ENCODE peak calls at places on chromosomes 2 and 18, in four cellular contexts. One of them, this sample, is unnamed.

GRCh38 chr2:172282944-172283343 is 144.4 kb upstream of the ITGA6 start:
- DNase-seq in SK-N-SH: no peak
- DNase-seq in left ventricle myocardium inferior: no peak
- DNase-seq in suprapubic skin: no peak
- DNase-seq in this sample: no peak

GRCh38 chr2:240566203-240567136 is 1.8 kb upstream of the RNPEPL1 start:
- DNase-seq in suprapubic skin: peak
- DNase-seq in SK-N-SH: peak
- DNase-seq in left ventricle myocardium inferior: peak
- DNase-seq in this sample: peak

GRCh38 chr2:131042161-131042775 is 51.0 kb downstream of the FAM168B start:
- DNase-seq in suprapubic skin: peak
- DNase-seq in SK-N-SH: peak
- DNase-seq in left ventricle myocardium inferior: no peak
- DNase-seq in this sample: no peak

GRCh38 chr2:67997528-67998267 is 65.1 kb downstream of the C1D start:
- DNase-seq in SK-N-SH: no peak
- DNase-seq in suprapubic skin: no peak
- DNase-seq in left ventricle myocardium inferior: no peak
- DNase-seq in this sample: no peak

GRCh38 chr2:214730248-214730647 is 79.2 kb downstream of the BARD1 start:
- DNase-seq in suprapubic skin: no peak
- DNase-seq in SK-N-SH: no peak
- DNase-seq in left ventricle myocardium inferior: no peak
- DNase-seq in this sample: no peak

GRCh38 chr2:105397959-105398521 is 811 bp downstream of the FHL2 start:
- DNase-seq in SK-N-SH: no peak
- DNase-seq in suprapubic skin: no peak
- DNase-seq in left ventricle myocardium inferior: no peak
- DNase-seq in this sample: no peak

GRCh38 chr18:60020107-60020925 is 120.5 kb downstream of the PMAIP1 start:
- DNase-seq in suprapubic skin: no peak
- DNase-seq in SK-N-SH: no peak
- DNase-seq in left ventricle myocardium inferior: no peak
- DNase-seq in this sample: no peak

GRCh38 chr2:160224060-160224459 is 24.0 kb upstream of the ITGB6 start:
- DNase-seq in suprapubic skin: no peak
- DNase-seq in left ventricle myocardium inferior: no peak
- DNase-seq in SK-N-SH: no peak
- DNase-seq in this sample: no peak

GRCh38 chr2:45839388-45840251 is 188.1 kb downstream of the PRKCE start:
- DNase-seq in suprapubic skin: no peak
- DNase-seq in SK-N-SH: peak
- DNase-seq in left ventricle myocardium inferior: no peak
- DNase-seq in this sample: no peak

GRCh38 chr18:56973487-56973886 is 173.4 kb upstream of the BOD1L2 start:
- DNase-seq in SK-N-SH: no peak
- DNase-seq in suprapubic skin: no peak
- DNase-seq in left ventricle myocardium inferior: no peak
- DNase-seq in this sample: no peak

GRCh38 chr18:51651761-51652160 is 454.3 kb upstream of the MEX3C start:
- DNase-seq in suprapubic skin: no peak
- DNase-seq in left ventricle myocardium inferior: no peak
- DNase-seq in SK-N-SH: no peak
- DNase-seq in this sample: no peak

GRCh38 chr2:209872675-209873074 is 101.0 kb downstream of the UNC80 start:
- DNase-seq in left ventricle myocardium inferior: peak
- DNase-seq in SK-N-SH: no peak
- DNase-seq in suprapubic skin: no peak
- DNase-seq in this sample: peak

GRCh38 chr2:226057914-226058313 is 658.4 kb downstream of the NYAP2 start:
- DNase-seq in left ventricle myocardium inferior: no peak
- DNase-seq in SK-N-SH: no peak
- DNase-seq in suprapubic skin: no peak
- DNase-seq in this sample: no peak

GRCh38 chr18:4403836-4404235 is 51.3 kb downstream of the DLGAP1 start:
- DNase-seq in SK-N-SH: no peak
- DNase-seq in left ventricle myocardium inferior: no peak
- DNase-seq in suprapubic skin: no peak
- DNase-seq in this sample: no peak

GRCh38 chr18:24189664-24190346 is 50.9 kb downstream of the CABYR start:
- DNase-seq in SK-N-SH: no peak
- DNase-seq in suprapubic skin: no peak
- DNase-seq in left ventricle myocardium inferior: no peak
- DNase-seq in this sample: no peak

GRCh38 chr18:59918320-59918755 is 18.5 kb downstream of the PMAIP1 start:
- DNase-seq in left ventricle myocardium inferior: peak
- DNase-seq in suprapubic skin: no peak
- DNase-seq in SK-N-SH: peak
- DNase-seq in this sample: no peak

GRCh38 chr2:38214209-38214717 is 138.3 kb upstream of the CYP1B1 start:
- DNase-seq in suprapubic skin: no peak
- DNase-seq in SK-N-SH: no peak
- DNase-seq in left ventricle myocardium inferior: no peak
- DNase-seq in this sample: no peak

GRCh38 chr2:63789318-63790051 is 52.2 kb upstream of the UGP2 start:
- DNase-seq in left ventricle myocardium inferior: no peak
- DNase-seq in SK-N-SH: no peak
- DNase-seq in suprapubic skin: no peak
- DNase-seq in this sample: no peak

GRCh38 chr18:78676622-78677482 is 302.8 kb upstream of the SALL3 start:
- DNase-seq in left ventricle myocardium inferior: no peak
- DNase-seq in suprapubic skin: no peak
- DNase-seq in SK-N-SH: no peak
- DNase-seq in this sample: no peak

GRCh38 chr2:180124273-180124881 is 117.3 kb upstream of the CWC22 start:
- DNase-seq in suprapubic skin: no peak
- DNase-seq in SK-N-SH: peak
- DNase-seq in left ventricle myocardium inferior: no peak
- DNase-seq in this sample: no peak

GRCh38 chr18:40066368-40066767 is 1888.7 kb upstream of the PIK3C3 start:
- DNase-seq in left ventricle myocardium inferior: no peak
- DNase-seq in suprapubic skin: no peak
- DNase-seq in SK-N-SH: no peak
- DNase-seq in this sample: no peak

GRCh38 chr2:186879312-186879711 is 30.3 kb upstream of the ZSWIM2 start:
- DNase-seq in left ventricle myocardium inferior: no peak
- DNase-seq in SK-N-SH: no peak
- DNase-seq in suprapubic skin: no peak
- DNase-seq in this sample: no peak

GRCh38 chr18:11747731-11748130 is 58.7 kb downstream of the GNAL start:
- DNase-seq in SK-N-SH: peak
- DNase-seq in left ventricle myocardium inferior: no peak
- DNase-seq in suprapubic skin: no peak
- DNase-seq in this sample: no peak

GRCh38 chr2:238963164-238963969 is 115.5 kb downstream of the TWIST2 start:
- DNase-seq in left ventricle myocardium inferior: no peak
- DNase-seq in suprapubic skin: no peak
- DNase-seq in SK-N-SH: no peak
- DNase-seq in this sample: no peak

GRCh38 chr2:170396799-170397459 is 219.0 kb downstream of the MYO3B start:
- DNase-seq in left ventricle myocardium inferior: no peak
- DNase-seq in SK-N-SH: peak
- DNase-seq in suprapubic skin: no peak
- DNase-seq in this sample: no peak

GRCh38 chr2:9972621-9973445 is 21.3 kb downstream of the GRHL1 start:
- DNase-seq in SK-N-SH: no peak
- DNase-seq in left ventricle myocardium inferior: no peak
- DNase-seq in suprapubic skin: peak
- DNase-seq in this sample: no peak

GRCh38 chr2:218995561-218995960 is 2.3 kb upstream of the CRYBA2 start:
- DNase-seq in suprapubic skin: no peak
- DNase-seq in left ventricle myocardium inferior: no peak
- DNase-seq in SK-N-SH: no peak
- DNase-seq in this sample: no peak

GRCh38 chr2:50335433-50335832 is 696.5 kb downstream of the NRXN1 start:
- DNase-seq in suprapubic skin: no peak
- DNase-seq in left ventricle myocardium inferior: no peak
- DNase-seq in SK-N-SH: no peak
- DNase-seq in this sample: no peak

GRCh38 chr2:31384771-31385276 is 29.7 kb downstream of the XDH start:
- DNase-seq in left ventricle myocardium inferior: no peak
- DNase-seq in SK-N-SH: no peak
- DNase-seq in suprapubic skin: no peak
- DNase-seq in this sample: no peak

GRCh38 chr2:178256382-178257053 is 62.2 kb downstream of the OSBPL6 start:
- DNase-seq in left ventricle myocardium inferior: no peak
- DNase-seq in suprapubic skin: no peak
- DNase-seq in SK-N-SH: no peak
- DNase-seq in this sample: no peak

GRCh38 chr18:77057043-77057442 is 75.5 kb downstream of the MBP start:
- DNase-seq in suprapubic skin: no peak
- DNase-seq in left ventricle myocardium inferior: peak
- DNase-seq in SK-N-SH: no peak
- DNase-seq in this sample: no peak

GRCh38 chr2:11581797-11582525 is 48.1 kb downstream of the GREB1 start:
- DNase-seq in suprapubic skin: no peak
- DNase-seq in left ventricle myocardium inferior: no peak
- DNase-seq in SK-N-SH: no peak
- DNase-seq in this sample: no peak

GRCh38 chr2:99801304-99801909 is 311.6 kb upstream of the REV1 start:
- DNase-seq in SK-N-SH: no peak
- DNase-seq in suprapubic skin: no peak
- DNase-seq in left ventricle myocardium inferior: no peak
- DNase-seq in this sample: no peak

GRCh38 chr2:28665041-28665704 is 86.5 kb upstream of the PPP1CB start:
- DNase-seq in SK-N-SH: peak
- DNase-seq in suprapubic skin: peak
- DNase-seq in left ventricle myocardium inferior: peak
- DNase-seq in this sample: peak

GRCh38 chr2:70046534-70046933 is 40.7 kb upstream of the PCBP1 start:
- DNase-seq in suprapubic skin: no peak
- DNase-seq in left ventricle myocardium inferior: no peak
- DNase-seq in SK-N-SH: no peak
- DNase-seq in this sample: no peak

DNA sequence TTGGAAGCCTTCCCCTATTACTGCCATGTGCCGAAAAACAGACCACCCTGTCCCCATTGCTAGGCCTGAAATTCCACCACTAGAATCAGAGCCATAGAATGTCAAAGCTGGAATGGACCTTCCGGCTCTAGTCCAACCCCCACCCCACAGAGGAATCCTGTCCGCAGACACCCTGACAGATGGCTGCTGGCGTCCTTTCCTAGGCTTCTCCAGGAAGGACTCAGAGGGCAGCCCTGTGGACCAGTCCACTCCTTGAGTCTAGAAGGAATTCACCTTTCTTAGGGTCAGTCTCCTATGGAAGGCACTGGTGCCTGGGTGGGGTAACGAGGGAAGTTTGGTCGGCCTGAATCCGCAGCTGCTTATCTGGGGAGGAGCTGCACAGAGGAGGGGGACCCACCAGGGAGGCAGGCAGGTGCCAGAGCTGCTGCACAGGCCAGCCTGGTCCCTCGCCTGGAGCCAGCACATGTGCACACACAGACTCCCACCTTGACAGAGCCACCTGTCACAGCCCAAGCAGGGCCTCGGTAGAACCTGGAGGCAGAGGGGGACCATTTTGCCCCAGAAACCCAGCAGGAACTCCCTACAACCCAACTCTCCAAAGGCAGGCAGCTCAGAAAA is 2.5 kb downstream of the DNMT3A start:
- DNase-seq in left ventricle myocardium inferior: peak
- DNase-seq in SK-N-SH: peak
- DNase-seq in suprapubic skin: no peak
- DNase-seq in this sample: no peak
- H3K4me3 ChIP-seq in left ventricle myocardium inferior: peak
- H3K4me3 ChIP-seq in SK-N-SH: no peak
- H3K4me3 ChIP-seq in suprapubic skin: no peak
- H3K4me3 ChIP-seq in this sample: no peak

GRCh38 chr2:6445156-6445555 is 420.6 kb downstream of the CMPK2 start:
- DNase-seq in suprapubic skin: no peak
- DNase-seq in left ventricle myocardium inferior: no peak
- DNase-seq in SK-N-SH: no peak
- DNase-seq in this sample: no peak
- H3K4me3 ChIP-seq in suprapubic skin: no peak
- H3K4me3 ChIP-seq in left ventricle myocardium inferior: no peak
- H3K4me3 ChIP-seq in SK-N-SH: no peak
- H3K4me3 ChIP-seq in this sample: no peak

GRCh38 chr2:39232141-39232540 is 11.6 kb downstream of the CDKL4 start:
- DNase-seq in suprapubic skin: no peak
- DNase-seq in SK-N-SH: no peak
- DNase-seq in left ventricle myocardium inferior: no peak
- DNase-seq in this sample: no peak

GRCh38 chr2:39223909-39224308 is 19.9 kb downstream of the CDKL4 start:
- DNase-seq in left ventricle myocardium inferior: no peak
- DNase-seq in SK-N-SH: no peak
- DNase-seq in suprapubic skin: no peak
- DNase-seq in this sample: no peak

GRCh38 chr2:39227628-39228412 is 15.9 kb downstream of the CDKL4 start:
- DNase-seq in SK-N-SH: peak
- DNase-seq in suprapubic skin: peak
- DNase-seq in left ventricle myocardium inferior: peak
- DNase-seq in this sample: peak

GRCh38 chr2:39225564-39225963 is 18.2 kb downstream of the CDKL4 start:
- DNase-seq in left ventricle myocardium inferior: no peak
- DNase-seq in suprapubic skin: no peak
- DNase-seq in SK-N-SH: no peak
- DNase-seq in this sample: no peak

GRCh38 chr2:39228413-39229209 is 15.2 kb downstream of the CDKL4 start:
- DNase-seq in left ventricle myocardium inferior: no peak
- DNase-seq in suprapubic skin: no peak
- DNase-seq in SK-N-SH: no peak
- DNase-seq in this sample: no peak
- H3K4me3 ChIP-seq in left ventricle myocardium inferior: peak
- H3K4me3 ChIP-seq in suprapubic skin: peak
- H3K4me3 ChIP-seq in SK-N-SH: no peak
- H3K4me3 ChIP-seq in this sample: no peak

GRCh38 chr2:119736021-119736420 is 23.7 kb upstream of the PTPN4 start:
- DNase-seq in left ventricle myocardium inferior: no peak
- DNase-seq in suprapubic skin: no peak
- DNase-seq in SK-N-SH: no peak
- DNase-seq in this sample: no peak

GRCh38 chr2:119732026-119732425 is 27.7 kb upstream of the PTPN4 start:
- DNase-seq in SK-N-SH: no peak
- DNase-seq in left ventricle myocardium inferior: no peak
- DNase-seq in suprapubic skin: no peak
- DNase-seq in this sample: no peak

GRCh38 chr2:119734051-119734450 is 25.7 kb upstream of the PTPN4 start:
- DNase-seq in SK-N-SH: no peak
- DNase-seq in left ventricle myocardium inferior: no peak
- DNase-seq in suprapubic skin: no peak
- DNase-seq in this sample: no peak

GRCh38 chr2:119732451-119733164 is 27.1 kb upstream of the PTPN4 start:
- DNase-seq in suprapubic skin: no peak
- DNase-seq in left ventricle myocardium inferior: no peak
- DNase-seq in SK-N-SH: no peak
- DNase-seq in this sample: no peak

DNA sequence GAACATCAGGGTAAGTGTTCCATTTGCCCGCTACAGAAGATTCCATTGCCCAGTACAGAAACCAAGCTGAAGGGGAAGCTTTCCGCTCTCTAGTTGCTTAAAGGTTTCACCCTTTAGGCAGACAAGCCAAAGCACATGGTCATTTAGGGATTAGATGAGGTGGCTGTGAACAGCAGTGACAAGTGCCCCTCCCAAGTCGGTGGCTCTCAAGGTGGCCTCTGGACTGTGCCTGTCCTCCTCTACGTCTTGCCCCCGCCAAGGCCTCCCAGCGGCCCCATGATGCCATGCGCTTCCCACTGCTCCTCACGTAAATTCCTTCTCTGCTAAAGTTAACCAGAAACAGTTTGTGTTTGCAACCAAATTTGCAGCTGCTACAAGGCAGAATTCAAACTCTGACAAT is 24.2 kb upstream of the PTPN4 start:
- DNase-seq in SK-N-SH: no peak
- DNase-seq in suprapubic skin: no peak
- DNase-seq in left ventricle myocardium inferior: no peak
- DNase-seq in this sample: no peak
- H3K4me3 ChIP-seq in SK-N-SH: no peak
- H3K4me3 ChIP-seq in suprapubic skin: no peak
- H3K4me3 ChIP-seq in left ventricle myocardium inferior: no peak
- H3K4me3 ChIP-seq in this sample: no peak

This sample was measured in uterus.